ENCODE peak calls at places on chromosomes 11 and 22, in five cellular contexts. H is H1, P is K562, G is HepG2, A is GM12878. T is an unnamed sample.

GRCh38 chr11:30859709-30860108 is 273.6 kb upstream of the MPPED2 start:
- DNase-seq in H (no peak), G (no peak), A (no peak), P (no peak), T (no peak)

GRCh38 chr11:3227568-3228444 is 4.4 kb downstream of the MRGPRE start:
- DNase-seq in H (no peak), P (no peak), A (no peak), G (no peak), T (no peak)

GRCh38 chr11:73467505-73467904 is 91.3 kb downstream of the RELT start:
- DNase-seq in H (no peak), G (no peak), P (no peak), A (no peak), T (no peak)

GRCh38 chr11:16809901-16810668 is 71.6 kb downstream of the C11orf58 start:
- DNase-seq in G (no peak), H (no peak), A (no peak), P (no peak), T (no peak)

GRCh38 chr11:16603890-16604783 is 134.3 kb upstream of the C11orf58 start:
- DNase-seq in P (peak), A (no peak), H (peak), G (no peak), T (no peak)

GRCh38 chr11:31521497-31522150 is 12.1 kb downstream of the ELP4 start:
- DNase-seq in P (no peak), H (no peak), G (no peak), A (no peak), T (no peak)

GRCh38 chr11:89613916-89614315 is 96.2 kb upstream of the TRIM77 start:
- DNase-seq in H (no peak), G (no peak), P (no peak), A (no peak), T (no peak)

GRCh38 chr11:73982595-73982989 is at the start of gene UCP2:
- DNase-seq in A (no peak), P (peak), H (no peak), G (no peak), T (no peak)

GRCh38 chr11:14500181-14500651 is 605 bp upstream of the COPB1 start:
- DNase-seq in H (no peak), G (peak), A (peak), P (peak), T (no peak)

GRCh38 chr22:34975721-34976120 is 90.2 kb upstream of the ISX start:
- DNase-seq in H (no peak), G (no peak), A (no peak), P (peak), T (no peak)

GRCh38 chr11:124108158-124108557 is 7.1 kb upstream of the VWA5A start:
- DNase-seq in H (no peak), P (peak), A (no peak), G (peak), T (peak)

GRCh38 chr11:63909621-63910506 is 7.1 kb downstream of the RCOR2 start:
- DNase-seq in P (no peak), G (no peak), H (peak), A (no peak), T (no peak)

GRCh38 chr11:69013009-69013951 is at the start of gene MRGPRF:
- DNase-seq in A (no peak), G (no peak), P (no peak), H (peak), T (no peak)

GRCh38 chr11:127675602-127676001 is 675.0 kb upstream of the KIRREL3 start:
- DNase-seq in G (no peak), P (no peak), H (no peak), A (no peak), T (no peak)

GRCh38 chr22:50599816-50600454 is 658 bp upstream of the MAPK8IP2 start:
- DNase-seq in G (peak), P (peak), A (no peak), H (peak), T (no peak)

GRCh38 chr22:50600541-50600940 is at the start of gene MAPK8IP2:
- DNase-seq in A (no peak), G (no peak), P (peak), H (peak), T (no peak)

GRCh38 chr22:50602338-50602700 is 1.7 kb downstream of the MAPK8IP2 start:
- DNase-seq in P (no peak), A (no peak), G (no peak), H (no peak), T (no peak)

GRCh38 chr22:50601669-50602337 is 1.2 kb downstream of the MAPK8IP2 start:
- DNase-seq in A (no peak), G (no peak), H (peak), P (no peak), T (no peak)

DNA sequence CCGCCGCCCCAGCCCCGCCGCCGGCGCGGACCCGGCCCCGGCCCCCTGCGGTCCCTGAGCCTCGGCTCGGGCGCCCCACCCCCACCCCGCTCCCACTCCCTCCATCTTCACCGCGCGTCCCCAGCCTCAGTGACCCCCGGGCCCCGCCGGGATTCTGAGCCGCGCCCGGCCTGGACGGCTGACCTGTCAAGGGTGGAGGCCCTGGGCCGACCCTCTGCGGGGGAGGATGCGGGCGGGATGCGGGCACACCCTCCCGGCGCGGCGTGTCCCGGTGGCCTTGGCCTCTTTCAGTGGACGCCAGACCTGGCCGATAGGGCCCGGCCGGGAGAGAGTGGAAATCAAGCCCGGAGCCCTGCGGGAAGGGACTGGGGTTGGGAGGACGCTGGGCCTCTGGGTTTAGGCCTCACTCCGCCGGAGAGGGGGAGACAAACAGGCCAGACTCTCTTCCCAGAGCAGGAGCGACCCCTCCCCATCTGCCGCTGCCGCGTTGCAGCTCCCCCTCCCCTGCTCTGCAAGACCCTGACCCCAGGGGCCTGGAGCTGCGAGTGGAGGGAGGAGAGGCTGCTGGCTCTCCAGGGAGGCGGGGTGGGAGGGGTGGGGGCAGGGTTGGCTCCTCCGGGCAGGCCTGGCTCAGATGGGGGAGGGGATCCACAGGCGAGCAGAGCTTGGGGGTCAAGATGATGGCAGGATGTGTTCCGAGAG is 525 bp downstream of the MAPK8IP2 start:
- DNase-seq in H (peak), G (no peak), A (no peak), P (no peak), T (no peak)
- TF ChIP-seq EZH2 in H (peak), G (no peak), A (no peak), P (no peak), T (no peak)

GRCh38 chr22:39148024-39148726 is 4.3 kb downstream of the CBX7 start:
- DNase-seq in H (no peak), P (no peak), A (no peak), G (no peak), T (no peak)

GRCh38 chr22:39147335-39148023 is 5.0 kb downstream of the CBX7 start:
- DNase-seq in P (no peak), A (no peak), G (no peak), H (no peak), T (no peak)

GRCh38 chr22:39150848-39151215 is 1.6 kb downstream of the CBX7 start:
- DNase-seq in P (no peak), G (no peak), H (no peak), A (no peak), T (no peak)

GRCh38 chr22:39149915-39150847 is 2.3 kb downstream of the CBX7 start:
- DNase-seq in H (no peak), A (no peak), P (no peak), G (peak), T (no peak)

DNA sequence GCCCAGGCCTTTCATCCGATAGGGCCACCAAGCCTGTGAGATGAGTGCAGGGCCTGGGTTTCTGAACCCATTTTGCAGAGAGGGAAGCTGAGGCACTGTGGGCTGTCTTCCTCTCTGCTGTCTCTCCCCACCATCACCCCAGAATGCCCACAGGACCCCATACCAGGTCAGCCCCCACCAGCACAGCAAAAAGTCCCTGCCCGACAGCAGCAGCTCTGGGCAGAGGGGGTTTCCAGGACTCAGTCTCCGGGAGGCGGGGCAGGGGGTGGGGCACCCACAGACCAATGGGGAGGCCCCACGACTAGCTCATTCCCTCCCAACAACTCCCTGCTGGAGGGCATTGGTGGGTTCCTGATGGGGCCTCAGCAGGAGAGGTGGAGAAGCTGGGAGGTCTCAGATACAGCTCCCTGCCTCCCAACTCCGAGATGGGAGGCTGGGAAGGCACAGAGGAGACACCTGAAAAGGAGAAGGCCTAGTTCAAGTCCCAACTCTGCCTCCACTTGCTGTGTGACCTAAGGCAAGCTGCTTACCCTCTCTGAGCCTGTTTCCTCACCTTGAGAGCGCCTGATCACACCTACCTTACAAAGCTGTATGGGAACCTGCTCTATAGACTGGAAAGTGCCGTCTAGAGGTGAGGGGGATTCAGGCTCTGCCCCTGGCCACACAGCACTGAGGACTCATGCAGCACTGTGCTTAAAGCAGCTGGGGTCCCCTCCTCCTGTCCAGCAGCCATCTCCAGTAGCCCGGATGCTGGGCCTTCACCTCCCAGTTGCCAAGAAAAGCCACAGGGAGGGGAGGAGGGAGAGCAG is 3.5 kb downstream of the CBX7 start:
- DNase-seq in A (peak), H (peak), G (no peak), P (no peak), T (no peak)
- TF ChIP-seq SRF in A (no peak), H (no peak), G (no peak), P (no peak), T (no peak)

DNA sequence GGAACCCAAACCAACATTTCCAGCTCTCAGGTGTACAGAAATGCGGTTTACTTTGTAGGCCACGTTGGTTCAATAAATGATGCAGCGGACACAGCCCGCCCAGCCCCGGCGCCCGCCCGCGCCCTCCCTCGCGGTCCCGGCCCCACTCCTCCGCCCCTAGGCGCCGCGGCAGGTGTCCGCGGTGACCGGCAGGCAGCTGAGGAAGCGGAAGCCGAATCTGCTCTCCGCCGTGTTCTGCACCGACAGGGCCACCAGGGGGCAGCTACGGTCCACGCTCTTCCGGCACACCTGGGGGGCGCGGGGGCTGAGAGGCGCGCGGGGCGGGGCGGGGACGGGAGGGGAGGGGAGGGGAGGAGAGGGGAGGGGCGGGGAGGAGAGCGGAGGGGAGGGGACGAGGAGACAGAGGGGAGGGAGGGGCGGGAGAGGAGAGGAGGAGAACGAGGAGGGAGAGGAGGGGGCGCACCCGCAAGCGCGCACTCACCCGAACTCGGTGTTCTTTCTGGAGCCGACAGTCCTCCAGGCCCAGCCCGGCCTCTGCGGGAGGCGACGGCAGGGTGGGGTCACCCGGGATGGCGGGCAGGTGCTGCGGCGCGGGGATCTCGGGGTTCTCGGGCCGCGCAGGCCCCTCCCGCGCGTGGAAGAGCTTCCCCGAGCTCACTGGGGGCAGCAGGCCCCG is 5.6 kb downstream of the LMNTD2 start:
- DNase-seq in A (no peak), H (peak), P (peak), G (peak), T (peak)
- TF ChIP-seq EZH2 in A (no peak), H (no peak), P (no peak), G (no peak), T (no peak)

GRCh38 chr11:74984730-74985129 is 4.0 kb upstream of the NEU3 start:
- DNase-seq in P (no peak), G (no peak), A (no peak), H (no peak), T (no peak)

GRCh38 chr11:74992852-74993251 is 4.1 kb downstream of the NEU3 start:
- DNase-seq in A (peak), P (no peak), G (no peak), H (no peak), T (no peak)

GRCh38 chr11:74990941-74991340 is 2.2 kb downstream of the NEU3 start:
- DNase-seq in P (peak), H (no peak), A (no peak), G (peak), T (no peak)

GRCh38 chr11:74988541-74989268 is at the start of gene NEU3:
- DNase-seq in P (peak), G (peak), A (peak), H (peak), T (peak)

DNA sequence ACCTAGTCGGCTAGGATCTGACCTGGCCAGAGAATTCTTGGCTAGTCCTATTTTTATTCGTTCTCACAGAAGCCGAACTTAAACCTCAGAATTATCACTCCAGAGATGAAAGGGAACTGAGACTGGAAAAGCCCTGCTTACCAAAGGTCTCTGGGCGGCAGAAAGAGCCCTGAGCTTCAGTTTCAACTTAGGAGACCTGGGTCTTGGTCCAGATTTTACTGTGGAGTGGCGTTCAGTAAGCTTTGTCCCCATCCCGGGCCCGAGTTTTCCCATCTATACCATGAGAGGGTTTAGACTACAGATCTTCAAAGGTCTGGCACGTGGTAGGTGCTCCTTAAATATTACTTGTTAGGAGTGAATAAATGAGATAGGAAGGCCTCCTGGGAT is 529 bp downstream of the NEU3 start:
- DNase-seq in G (no peak), H (no peak), P (peak), A (no peak), T (no peak)
- TF ChIP-seq SRF in G (no peak), H (no peak), P (no peak), A (no peak), T (no peak)

GRCh38 chr11:46333129-46333947 is 13.9 kb upstream of the DGKZ start:
- DNase-seq in H (no peak), A (no peak), G (no peak), P (no peak), T (no peak)
- TF ChIP-seq EZH2 in H (peak), A (peak), G (peak), P (no peak), T (no peak)

GRCh38 chr11:59822989-59823566 is 12.5 kb upstream of the MRPL16 start:
- DNase-seq in A (no peak), P (peak), G (peak), H (no peak), T (peak)
- TF ChIP-seq SRF in A (no peak), P (no peak), G (no peak), H (no peak), T (no peak)

GRCh38 chr11:7893792-7894191 is 37.3 kb downstream of the OR10A6 start:
- DNase-seq in G (no peak), P (no peak), H (no peak), A (no peak), T (no peak)

GRCh38 chr11:7892059-7892699 is 38.9 kb downstream of the OR10A6 start:
- DNase-seq in G (no peak), P (no peak), A (no peak), H (no peak), T (no peak)

GRCh38 chr11:7889985-7890384 is 41.1 kb downstream of the OR10A6 start:
- DNase-seq in P (no peak), H (no peak), G (no peak), A (no peak), T (no peak)

GRCh38 chr11:7892751-7893356 is 38.2 kb downstream of the OR10A6 start:
- DNase-seq in H (no peak), G (peak), A (no peak), P (peak), T (peak)

DNA sequence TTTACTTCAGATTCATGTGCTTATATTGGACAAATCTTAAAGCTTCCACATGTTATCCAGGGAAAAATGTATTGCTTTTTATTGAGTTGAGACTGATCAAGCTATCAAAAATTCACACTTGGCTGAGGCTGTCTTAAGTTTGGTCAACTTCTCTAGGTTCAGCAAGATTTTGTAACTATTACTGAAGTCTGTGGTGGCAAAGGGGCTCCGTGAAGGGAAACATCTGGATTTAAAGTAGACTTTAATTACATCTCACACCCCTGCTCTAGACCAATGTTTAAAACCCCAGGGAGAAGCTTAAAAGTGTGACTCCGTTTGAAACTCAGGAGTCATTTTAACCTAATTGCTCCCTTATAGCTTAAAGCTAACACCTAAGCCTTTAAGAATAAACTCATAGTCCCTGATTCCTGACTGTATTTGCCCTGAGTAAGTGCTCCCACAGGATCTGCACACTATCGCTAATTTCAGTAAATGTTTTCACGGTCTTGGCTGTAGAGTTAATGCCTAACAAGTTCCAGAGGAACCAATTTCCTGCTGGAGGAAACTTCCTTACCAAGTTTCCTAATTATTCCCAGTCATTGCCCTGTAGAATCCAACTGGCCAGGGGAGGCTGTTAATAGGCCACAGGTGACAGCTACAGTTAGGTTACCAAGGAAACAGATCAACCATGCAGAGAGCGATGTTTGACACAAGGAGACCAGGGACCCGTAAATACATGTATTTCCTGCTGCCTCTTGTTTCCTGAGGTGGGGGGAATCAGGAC is 40.5 kb downstream of the OR10A6 start:
- DNase-seq in H (no peak), P (no peak), A (no peak), G (no peak), T (no peak)
- TF ChIP-seq EZH2 in H (no peak), P (no peak), A (no peak), G (no peak), T (peak)

GRCh38 chr22:24060375-24060788 is 49.3 kb downstream of the CABIN1 start:
- DNase-seq in P (no peak), G (no peak), A (no peak), H (no peak), T (no peak)
- TF ChIP-seq SRF in P (no peak), G (no peak), A (no peak), H (no peak), T (no peak)

GRCh38 chr11:117396970-117397369 is 69.3 kb downstream of the CEP164 start:
- DNase-seq in P (no peak), H (no peak), G (no peak), A (no peak), T (no peak)

GRCh38 chr11:117392001-117392690 is 64.5 kb downstream of the CEP164 start:
- DNase-seq in H (no peak), P (no peak), G (no peak), A (no peak), T (no peak)

GRCh38 chr11:117394221-117394925 is 66.7 kb downstream of the CEP164 start:
- DNase-seq in G (no peak), A (no peak), H (no peak), P (no peak), T (no peak)

GRCh38 chr11:117392979-117393378 is 65.3 kb downstream of the CEP164 start:
- DNase-seq in P (no peak), H (no peak), G (no peak), A (no peak), T (no peak)

GRCh38 chr11:117395476-117395875 is 67.8 kb downstream of the CEP164 start:
- DNase-seq in H (no peak), G (no peak), A (no peak), P (no peak), T (no peak)
- TF ChIP-seq EZH2 in H (no peak), G (no peak), A (no peak), P (no peak), T (no peak)

T was measured in HCT116.